ENCODE peak calls at places on chromosomes 13 and 19, in seven cellular contexts. X, A, U, C, G, L and W are unnamed samples.

GRCh38 chr13:45249662-45250061 is 48.8 kb upstream of the KCTD4 start:
- DNase-seq in X (no peak), A (no peak), U (no peak), C (no peak), G (no peak), L (no peak), W (no peak)

GRCh38 chr13:78997902-78998654 is 339.1 kb upstream of the OBI1 start:
- DNase-seq in X (no peak), A (no peak), U (no peak), C (no peak), G (no peak), L (no peak), W (no peak)

GRCh38 chr19:33387351-33388230 is 14.1 kb downstream of the CEBPG start:
- DNase-seq in X (no peak), A (no peak), U (no peak), C (no peak), G (no peak), L (no peak), W (no peak)

GRCh38 chr13:100182894-100183490 is 94.1 kb downstream of the PCCA start:
- DNase-seq in X (peak; percentile 62), A (no peak), U (no peak), C (no peak), G (no peak), L (no peak), W (no peak)

GRCh38 chr19:6509118-6509971 is 7.2 kb upstream of the TUBB4A start:
- DNase-seq in X (no peak), A (no peak), U (no peak), C (no peak), G (no peak), L (no peak), W (no peak)

GRCh38 chr19:8238251-8238650 is 29.1 kb downstream of the CERS4 start:
- DNase-seq in X (no peak), A (no peak), U (no peak), C (no peak), G (no peak), L (no peak), W (no peak)

GRCh38 chr13:54687173-54687572 is 1658.6 kb downstream of the OLFM4 start:
- DNase-seq in X (no peak), A (no peak), U (no peak), C (no peak), G (no peak), L (no peak), W (no peak)

GRCh38 chr13:76856141-76856571 is 30.0 kb downstream of the KCTD12 start:
- DNase-seq in X (no peak), A (peak; percentile 76), U (peak; percentile 65), C (no peak), G (peak; percentile 38), L (no peak), W (no peak)